ENCODE peak calls at places on chromosomes 16 and 17, in five cellular contexts. O is activated T-cell treated with anti-CD3 and anti-CD28 coated beads, Interleukin-2, amount 50 U/mL, for 72 hours; A is heart right ventricle; X is A549; Y is KBM-7. F is an unnamed sample.

GRCh38 chr17:44536090-44536960 is 21.0 kb upstream of the FZD2 start:
- DNase-seq in O (no peak), A (peak; percentile 21), X (no peak), Y (peak; percentile 48), F (no peak)

GRCh38 chr16:54847207-54847606 is 83.5 kb upstream of the IRX5 start:
- DNase-seq in O (no peak), A (no peak), X (no peak), Y (no peak), F (no peak)

GRCh38 chr17:1179635-1180433 is at the start of gene ABR:
- DNase-seq in O (peak; percentile 64), A (peak; percentile 72), X (peak; percentile 54), Y (no peak), F (no peak)

GRCh38 chr16:4306439-4307214 is 9.2 kb upstream of the GLIS2 start:
- DNase-seq in O (peak; percentile 42), A (no peak), X (no peak), Y (peak; percentile 68), F (no peak)

GRCh38 chr16:85162478-85163277 is 50.4 kb upstream of the CIBAR2 start:
- DNase-seq in O (no peak), A (peak; percentile 65), X (no peak), Y (no peak), F (no peak)

GRCh38 chr17:66580601-66581385 is 254.1 kb upstream of the CACNG5 start:
- DNase-seq in O (no peak), A (peak; percentile 19), X (no peak), Y (no peak), F (peak; percentile 75)

GRCh38 chr16:76854234-76854633 is 336.8 kb upstream of the MON1B start:
- DNase-seq in O (no peak), A (no peak), X (no peak), Y (peak; percentile 0), F (no peak)

GRCh38 chr16:87178977-87179376 is 138.2 kb downstream of the C16orf95 start:
- DNase-seq in O (no peak), A (peak; percentile 49), X (no peak), Y (no peak), F (no peak)

GRCh38 chr17:27282054-27282501 is 11.8 kb upstream of the WSB1 start:
- DNase-seq in O (no peak), A (no peak), X (no peak), Y (no peak), F (no peak)

GRCh38 chr16:74603848-74604247 is 3.1 kb downstream of the GLG1 start:
- DNase-seq in O (no peak), A (no peak), X (no peak), Y (no peak), F (peak; percentile 52)

GRCh38 chr17:36072431-36073121 is 8.5 kb downstream of the CCL18 start:
- DNase-seq in O (peak; percentile 78), A (peak; percentile 45), X (peak; percentile 70), Y (peak; percentile 61), F (peak; percentile 63)

GRCh38 chr17:81834831-81835267 is at the start of gene PPP1R27:
- DNase-seq in O (no peak), A (peak; percentile 10), X (no peak), Y (no peak), F (no peak)

GRCh38 chr17:3002538-3003301 is 60.7 kb downstream of the OR1D5 start:
- DNase-seq in O (no peak), A (no peak), X (no peak), Y (peak; percentile 92), F (no peak)

GRCh38 chr16:28497861-28498599 is 3.6 kb downstream of the APOBR start:
- DNase-seq in O (no peak), A (no peak), X (no peak), Y (no peak), F (no peak)

GRCh38 chr17:7820231-7820630 is 13.8 kb upstream of the KDM6B start:
- DNase-seq in O (no peak), A (no peak), X (no peak), Y (no peak), F (no peak)

GRCh38 chr17:75602644-75603043 is 15.0 kb downstream of the MYO15B start:
- DNase-seq in O (no peak), A (no peak), X (no peak), Y (no peak), F (no peak)

GRCh38 chr17:77404812-77405581 is 264.2 kb downstream of the SEC14L1 start:
- DNase-seq in O (peak; percentile 91), A (no peak), X (no peak), Y (peak; percentile 57), F (peak; percentile 49)

GRCh38 chr17:57102122-57102521 is 17.1 kb downstream of the AKAP1 start:
- DNase-seq in O (no peak), A (no peak), X (no peak), Y (peak; percentile 82), F (no peak)

GRCh38 chr16:2715519-2715918 is 4.5 kb downstream of the PRSS27 start:
- DNase-seq in O (peak; percentile 83), A (peak; percentile 75), X (no peak), Y (peak; percentile 71), F (peak; percentile 5)

GRCh38 chr17:80437532-80437931 is 22.6 kb downstream of the ENDOV start:
- DNase-seq in O (no peak), A (no peak), X (no peak), Y (no peak), F (no peak)

GRCh38 chr16:57950382-57950781 is 20.5 kb downstream of the CNGB1 start:
- DNase-seq in O (no peak), A (no peak), X (no peak), Y (no peak), F (no peak)

GRCh38 chr17:83178533-83179201 is 99.3 kb downstream of the METRNL start:
- DNase-seq in O (no peak), A (no peak), X (no peak), Y (no peak), F (no peak)

GRCh38 chr16:8108991-8109509 is 481.3 kb downstream of the TMEM114 start:
- DNase-seq in O (no peak), A (no peak), X (no peak), Y (no peak), F (no peak)

GRCh38 chr17:43043306-43043705 is 18.3 kb downstream of the RND2 start:
- DNase-seq in O (no peak), A (no peak), X (no peak), Y (no peak), F (no peak)

GRCh38 chr17:781920-782731 is at the start of the genes GLOD4 and MRM3:
- DNase-seq in O (peak; percentile 94), A (peak; percentile 94), X (peak; percentile 95), Y (peak; percentile 91), F (peak; percentile 83)

GRCh38 chr16:69626256-69626655 is 60.5 kb downstream of the NFAT5 start:
- DNase-seq in O (no peak), A (no peak), X (peak; percentile 23), Y (no peak), F (no peak)

GRCh38 chr16:4093495-4094137 is 22.6 kb downstream of the ADCY9 start:
- DNase-seq in O (no peak), A (peak; percentile 34), X (no peak), Y (no peak), F (no peak)

GRCh38 chr17:29732613-29733012 is 109.9 kb upstream of the CORO6 start:
- DNase-seq in O (no peak), A (no peak), X (no peak), Y (no peak), F (no peak)